ENCODE peak calls at places on chromosomes 11 and 22, in six cellular contexts. D is GM12865, L is pancreas, G is fibroblast of mammary gland, V is IMR-90, O is left ventricle myocardium inferior. K is an unnamed sample.

GRCh38 chr11:83681045-83681781 is 395.0 kb upstream of the CCDC90B start:
- DNase-seq in D (peak; percentile 37), L (no peak), G (no peak), V (no peak), O (no peak), K (no peak)

GRCh38 chr11:35911616-35912165 is 32.2 kb upstream of the LDLRAD3 start:
- DNase-seq in D (peak; percentile 44), L (no peak), G (no peak), V (no peak), O (no peak), K (no peak)

GRCh38 chr11:68008381-68009337 is 1.5 kb upstream of the ALDH3B1 start:
- DNase-seq in D (no peak), L (peak; percentile 86), G (no peak), V (no peak), O (no peak), K (peak; percentile 43)

GRCh38 chr11:67267188-67268035 is 1.1 kb downstream of the GRK2 start:
- DNase-seq in D (peak; percentile 66), L (peak; percentile 74), G (no peak), V (no peak), O (no peak), K (no peak)

GRCh38 chr11:10038916-10039315 is 255.1 kb downstream of the SBF2 start:
- DNase-seq in D (no peak), L (no peak), G (peak; percentile 37), V (peak; percentile 39), O (no peak), K (no peak)

GRCh38 chr11:19734171-19734570 is 21.5 kb downstream of the NAV2 start:
- DNase-seq in D (no peak), L (no peak), G (peak; percentile 34), V (peak; percentile 31), O (no peak), K (no peak)

GRCh38 chr11:123659311-123659710 is 4.9 kb upstream of the SCN3B start:
- DNase-seq in D (no peak), L (no peak), G (no peak), V (no peak), O (no peak), K (no peak)

GRCh38 chr11:95728790-95729189 is 60.8 kb downstream of the FAM76B start:
- DNase-seq in D (no peak), L (no peak), G (no peak), V (no peak), O (no peak), K (no peak)

GRCh38 chr11:37449146-37449545 is 851.1 kb upstream of the RAG2 start:
- DNase-seq in D (peak; percentile 28), L (no peak), G (peak; percentile 67), V (peak; percentile 68), O (no peak), K (peak; percentile 66)

GRCh38 chr22:45583504-45583903 is 80.8 kb downstream of the FBLN1 start:
- DNase-seq in D (peak; percentile 20), L (no peak), G (no peak), V (no peak), O (no peak), K (no peak)

GRCh38 chr22:30396871-30397655 is at the start of gene SEC14L2:
- DNase-seq in D (peak; percentile 31), L (peak; percentile 85), G (peak; percentile 48), V (peak; percentile 26), O (peak; percentile 72), K (peak; percentile 64)

GRCh38 chr11:72625746-72626636 is 48.2 kb downstream of the PDE2A start:
- DNase-seq in D (no peak), L (peak; percentile 69), G (no peak), V (peak; percentile 27), O (peak; percentile 75), K (no peak)

GRCh38 chr11:78840623-78841022 is 266.0 kb upstream of the NARS2 start:
- DNase-seq in D (no peak), L (no peak), G (peak; percentile 88), V (peak; percentile 69), O (no peak), K (peak; percentile 70)

DNA sequence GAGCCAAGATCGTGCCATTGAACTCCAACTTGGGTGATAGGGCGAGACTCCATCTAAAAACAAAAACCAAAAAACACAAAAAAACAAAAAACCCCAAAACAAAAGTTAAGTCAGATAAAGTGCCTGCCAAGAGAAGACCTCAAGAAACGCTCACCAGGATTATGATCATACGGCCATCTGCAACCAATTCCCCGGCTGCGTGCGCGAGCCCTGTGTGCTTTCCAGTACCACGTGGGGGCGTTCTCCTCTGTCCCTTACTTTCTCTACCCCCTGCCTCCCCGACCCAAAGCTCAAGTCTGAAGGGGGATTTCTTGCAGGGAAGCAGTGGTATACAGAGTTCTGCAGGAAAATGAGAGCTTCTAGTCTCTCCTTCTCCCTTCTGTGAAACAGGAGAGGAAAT is 10.5 kb upstream of the RPS19BP1 start:
- DNase-seq in D (peak; percentile 34), L (no peak), G (peak; percentile 48), V (peak; percentile 32), O (no peak), K (peak; percentile 44)
- TF ChIP-seq CTCF in D (peak; percentile 50), L (no peak), G (peak; percentile 45), V (peak; percentile 55), O (peak; percentile 15), K (peak; percentile 53)

GRCh38 chr22:44137415-44137814 is 43.3 kb upstream of the PARVG start:
- DNase-seq in D (no peak), L (peak; percentile 17), G (no peak), V (no peak), O (no peak), K (no peak)
- H3K4me3 ChIP-seq in D (no peak overlapping the region), L (no peak overlapping the region), G (no peak overlapping the region), V (no peak overlapping the region), O (no peak overlapping the region), K (no peak overlapping the region)

GRCh38 chr11:115993613-115994012 is 489.4 kb upstream of the CADM1 start:
- DNase-seq in D (no peak), L (no peak), G (no peak), V (no peak), O (no peak), K (no peak)

GRCh38 chr11:115984228-115984627 is 480.0 kb upstream of the CADM1 start:
- DNase-seq in D (peak; percentile 48), L (no peak), G (no peak), V (no peak), O (no peak), K (no peak)

GRCh38 chr11:115985896-115986295 is 481.7 kb upstream of the CADM1 start:
- DNase-seq in D (no peak), L (no peak), G (no peak), V (no peak), O (no peak), K (no peak)

DNA sequence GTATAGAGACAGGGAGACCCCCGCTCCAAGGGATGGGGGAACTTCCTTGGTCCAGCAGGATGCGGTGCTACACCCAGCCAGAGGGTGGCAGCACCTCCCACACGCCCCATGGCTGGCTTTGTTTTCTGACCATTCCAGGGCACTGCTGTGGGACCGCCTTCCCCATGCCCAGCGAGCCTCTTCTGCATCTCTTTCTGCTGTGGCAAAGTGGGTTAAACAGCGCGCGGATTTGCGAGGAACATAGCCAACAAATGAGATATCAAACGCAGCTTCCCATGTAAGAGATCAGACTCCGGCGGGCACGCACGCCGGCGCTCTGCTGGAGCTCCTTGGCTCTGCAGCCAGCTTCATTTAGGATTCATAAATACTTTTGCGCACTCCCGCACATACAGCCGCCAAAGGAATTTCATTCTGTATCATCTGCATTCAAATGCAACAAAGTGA is 485.8 kb upstream of the CADM1 start:
- DNase-seq in D (peak; percentile 46), L (no peak), G (no peak), V (no peak), O (no peak), K (no peak)
- TF ChIP-seq CTCF in D (peak; percentile 77), L (peak; percentile 44), G (no peak), V (peak; percentile 28), O (peak; percentile 82), K (peak; percentile 5)

DNA sequence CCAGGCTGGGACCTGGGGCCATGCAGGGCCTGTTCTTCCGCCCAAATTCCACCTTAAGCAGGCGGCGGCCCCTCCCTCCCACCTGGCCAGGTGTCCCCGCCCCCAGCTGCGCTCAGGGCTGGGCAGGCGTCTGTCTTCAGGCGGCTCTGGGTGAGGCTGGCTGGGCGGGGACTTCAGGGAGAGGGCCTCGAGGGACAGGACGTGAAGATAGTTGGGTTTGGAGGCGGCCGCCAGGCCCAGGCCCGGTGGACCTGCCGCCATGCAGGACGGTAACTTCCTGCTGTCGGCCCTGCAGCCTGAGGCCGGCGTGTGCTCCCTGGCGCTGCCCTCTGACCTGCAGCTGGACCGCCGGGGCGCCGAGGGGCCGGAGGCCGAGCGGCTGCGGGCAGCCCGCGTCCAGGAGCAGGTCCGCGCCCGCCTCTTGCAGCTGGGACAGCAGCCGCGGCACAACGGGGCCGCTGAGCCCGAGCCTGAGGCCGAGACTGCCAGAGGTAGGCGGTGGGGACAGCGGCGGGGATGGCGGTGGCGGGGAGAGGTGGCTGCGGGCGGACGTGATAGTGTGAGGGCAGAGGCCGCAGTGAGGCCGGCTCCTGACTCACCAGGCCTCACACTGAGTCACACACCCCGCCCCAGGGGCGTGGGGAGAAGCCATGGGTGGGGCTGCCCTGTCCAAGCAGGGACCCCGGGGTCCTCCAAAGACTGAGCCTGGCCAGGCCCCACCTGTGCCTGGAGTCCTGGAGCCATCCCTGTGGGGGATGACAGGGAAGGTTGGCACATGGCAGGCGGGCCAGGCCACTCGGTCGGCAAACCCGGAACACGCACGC is at the start of gene PKP3:
- DNase-seq in D (no peak), L (peak; percentile 88), G (peak; percentile 72), V (peak; percentile 60), O (no peak), K (peak; percentile 99)
- H3K4me3 ChIP-seq in D (no peak within 1 kb of the TSS), L (peak within 1 kb of the TSS; percentile 60), G (no peak within 1 kb of the TSS), V (no peak within 1 kb of the TSS), O (peak within 1 kb of the TSS; percentile 39), K (peak within 1 kb of the TSS; percentile 84)

GRCh38 chr11:100525635-100526034 is 161.5 kb upstream of the ARHGAP42 start:
- DNase-seq in D (peak; percentile 10), L (no peak), G (no peak), V (no peak), O (no peak), K (peak; percentile 15)
- TF ChIP-seq CTCF in D (peak; percentile 41), L (no peak), G (no peak), V (peak; percentile 27), O (no peak), K (peak; percentile 35)